ENCODE peak calls at places on chromosomes 1 and 21, in seven cellular contexts. Z, R, G, B, W, M and X are unnamed samples.

GRCh38 chr1:221162939-221163338 is 283.7 kb downstream of the HLX start:
- DNase-seq in Z (no peak), R (no peak), G (no peak), B (no peak), W (no peak), M (no peak), X (no peak)

GRCh38 chr21:16563795-16564194 is 834.0 kb downstream of the USP25 start:
- DNase-seq in Z (no peak), R (no peak), G (peak), B (peak), W (no peak), M (no peak), X (no peak)

GRCh38 chr1:182197555-182197954 is 136.0 kb upstream of the ZNF648 start:
- DNase-seq in Z (no peak), R (no peak), G (no peak), B (no peak), W (no peak), M (no peak), X (no peak)

GRCh38 chr1:72282690-72283203 is 408 bp upstream of the NEGR1 start:
- DNase-seq in Z (peak), R (peak), G (peak), B (peak), W (peak), M (no peak), X (peak)

GRCh38 chr21:44083631-44084291 is 23.4 kb upstream of the PWP2 start:
- DNase-seq in Z (peak), R (no peak), G (no peak), B (no peak), W (peak), M (peak), X (no peak)

GRCh38 chr1:166915941-166916340 is 39.9 kb upstream of the TADA1 start:
- DNase-seq in Z (no peak), R (no peak), G (peak), B (peak), W (no peak), M (no peak), X (peak)

GRCh38 chr1:228486596-228487335 is 416 bp upstream of the RNF187 start:
- DNase-seq in Z (peak), R (peak), G (peak), B (peak), W (peak), M (peak), X (peak)

GRCh38 chr1:31063636-31064035 is 1.9 kb downstream of the PUM1 start:
- DNase-seq in Z (no peak), R (no peak), G (peak), B (peak), W (no peak), M (no peak), X (no peak)

GRCh38 chr1:246095441-246095840 is 411.6 kb downstream of the SMYD3 start:
- DNase-seq in Z (no peak), R (no peak), G (no peak), B (no peak), W (no peak), M (no peak), X (no peak)

GRCh38 chr1:214244252-214244651 is 36.7 kb upstream of the SMYD2 start:
- DNase-seq in Z (no peak), R (no peak), G (no peak), B (no peak), W (no peak), M (no peak), X (no peak)

GRCh38 chr21:16124397-16125130 is 394.8 kb downstream of the USP25 start:
- DNase-seq in Z (no peak), R (peak), G (no peak), B (peak), W (no peak), M (no peak), X (peak)

GRCh38 chr1:16155537-16156410 is at the start of gene EPHA2:
- DNase-seq in Z (peak), R (peak), G (peak), B (peak), W (no peak), M (no peak), X (peak)

GRCh38 chr1:107220036-107220435 is 79.2 kb downstream of the NTNG1 start:
- DNase-seq in Z (no peak), R (no peak), G (no peak), B (peak), W (no peak), M (no peak), X (no peak)

GRCh38 chr1:153324912-153325311 is 12.2 kb upstream of the PGLYRP3 start:
- DNase-seq in Z (no peak), R (no peak), G (no peak), B (no peak), W (no peak), M (no peak), X (no peak)

GRCh38 chr1:216961516-216961915 is 238.3 kb upstream of the ESRRG start:
- DNase-seq in Z (no peak), R (no peak), G (peak), B (no peak), W (no peak), M (no peak), X (no peak)